ENCODE peak calls at places on chromosomes 6 and 20, in six cellular contexts. One of them, this sample, is unnamed.

GRCh38 chr6:82176616-82177015 is 70.9 kb downstream of the IBTK start:
- DNase-seq in stimulated activated naive CD8-positive, alpha-beta T cell treated with anti-CD3 and anti-CD28 coated beads, Interleukin-15, Interleukin-2, amounts not matched to agents 100 U/mL and 50 U/mL, for 24 hours: no peak
- DNase-seq in transverse colon: no peak
- DNase-seq in stimulated activated CD4-positive, alpha-beta T cell treated with anti-CD3 and anti-CD28 coated beads, Interleukin-4, amount 100 ng/mL, for 4 hours: no peak
- DNase-seq in left lung: no peak
- DNase-seq in iris pigment epithelial cell: no peak
- DNase-seq in this sample: no peak

GRCh38 chr20:62378215-62378614 is 8.7 kb upstream of the RPS21 start:
- DNase-seq in stimulated activated naive CD8-positive, alpha-beta T cell treated with anti-CD3 and anti-CD28 coated beads, Interleukin-15, Interleukin-2, amounts not matched to agents 100 U/mL and 50 U/mL, for 24 hours: no peak
- DNase-seq in stimulated activated CD4-positive, alpha-beta T cell treated with anti-CD3 and anti-CD28 coated beads, Interleukin-4, amount 100 ng/mL, for 4 hours: no peak
- DNase-seq in iris pigment epithelial cell: no peak
- DNase-seq in transverse colon: no peak
- DNase-seq in left lung: no peak
- DNase-seq in this sample: no peak

GRCh38 chr6:106064103-106064502 is 22.0 kb upstream of the PRDM1 start:
- DNase-seq in left lung: no peak
- DNase-seq in iris pigment epithelial cell: no peak
- DNase-seq in stimulated activated naive CD8-positive, alpha-beta T cell treated with anti-CD3 and anti-CD28 coated beads, Interleukin-15, Interleukin-2, amounts not matched to agents 100 U/mL and 50 U/mL, for 24 hours: no peak
- DNase-seq in transverse colon: no peak
- DNase-seq in stimulated activated CD4-positive, alpha-beta T cell treated with anti-CD3 and anti-CD28 coated beads, Interleukin-4, amount 100 ng/mL, for 4 hours: no peak
- DNase-seq in this sample: no peak

GRCh38 chr6:84135291-84135690 is 92.2 kb downstream of the CEP162 start:
- DNase-seq in iris pigment epithelial cell: no peak
- DNase-seq in transverse colon: no peak
- DNase-seq in stimulated activated naive CD8-positive, alpha-beta T cell treated with anti-CD3 and anti-CD28 coated beads, Interleukin-15, Interleukin-2, amounts not matched to agents 100 U/mL and 50 U/mL, for 24 hours: no peak
- DNase-seq in left lung: no peak
- DNase-seq in stimulated activated CD4-positive, alpha-beta T cell treated with anti-CD3 and anti-CD28 coated beads, Interleukin-4, amount 100 ng/mL, for 4 hours: no peak
- DNase-seq in this sample: no peak

GRCh38 chr6:89311853-89312531 is 3.1 kb downstream of the GABRR2 start:
- DNase-seq in iris pigment epithelial cell: peak; percentile 53
- DNase-seq in left lung: peak; percentile 79
- DNase-seq in stimulated activated CD4-positive, alpha-beta T cell treated with anti-CD3 and anti-CD28 coated beads, Interleukin-4, amount 100 ng/mL, for 4 hours: no peak
- DNase-seq in transverse colon: peak; percentile 55
- DNase-seq in stimulated activated naive CD8-positive, alpha-beta T cell treated with anti-CD3 and anti-CD28 coated beads, Interleukin-15, Interleukin-2, amounts not matched to agents 100 U/mL and 50 U/mL, for 24 hours: no peak
- DNase-seq in this sample: peak; percentile 62

GRCh38 chr6:156175971-156176421 is 601.2 kb upstream of the ARID1B start:
- DNase-seq in stimulated activated CD4-positive, alpha-beta T cell treated with anti-CD3 and anti-CD28 coated beads, Interleukin-4, amount 100 ng/mL, for 4 hours: no peak
- DNase-seq in left lung: no peak
- DNase-seq in iris pigment epithelial cell: no peak
- DNase-seq in transverse colon: peak; percentile 8
- DNase-seq in stimulated activated naive CD8-positive, alpha-beta T cell treated with anti-CD3 and anti-CD28 coated beads, Interleukin-15, Interleukin-2, amounts not matched to agents 100 U/mL and 50 U/mL, for 24 hours: no peak
- DNase-seq in this sample: no peak

GRCh38 chr6:38161754-38162492 is 342.4 kb downstream of the ZFAND3 start:
- DNase-seq in stimulated activated CD4-positive, alpha-beta T cell treated with anti-CD3 and anti-CD28 coated beads, Interleukin-4, amount 100 ng/mL, for 4 hours: no peak
- DNase-seq in iris pigment epithelial cell: no peak
- DNase-seq in stimulated activated naive CD8-positive, alpha-beta T cell treated with anti-CD3 and anti-CD28 coated beads, Interleukin-15, Interleukin-2, amounts not matched to agents 100 U/mL and 50 U/mL, for 24 hours: no peak
- DNase-seq in left lung: no peak
- DNase-seq in transverse colon: no peak
- DNase-seq in this sample: no peak

GRCh38 chr6:150598401-150598800 is 1.3 kb upstream of the PLEKHG1 start:
- DNase-seq in stimulated activated CD4-positive, alpha-beta T cell treated with anti-CD3 and anti-CD28 coated beads, Interleukin-4, amount 100 ng/mL, for 4 hours: no peak
- DNase-seq in iris pigment epithelial cell: no peak
- DNase-seq in stimulated activated naive CD8-positive, alpha-beta T cell treated with anti-CD3 and anti-CD28 coated beads, Interleukin-15, Interleukin-2, amounts not matched to agents 100 U/mL and 50 U/mL, for 24 hours: no peak
- DNase-seq in left lung: no peak
- DNase-seq in transverse colon: no peak
- DNase-seq in this sample: no peak

GRCh38 chr6:37783025-37783825 is 36.3 kb upstream of the ZFAND3 start:
- DNase-seq in iris pigment epithelial cell: peak; percentile 37
- DNase-seq in transverse colon: no peak
- DNase-seq in stimulated activated CD4-positive, alpha-beta T cell treated with anti-CD3 and anti-CD28 coated beads, Interleukin-4, amount 100 ng/mL, for 4 hours: no peak
- DNase-seq in left lung: no peak
- DNase-seq in stimulated activated naive CD8-positive, alpha-beta T cell treated with anti-CD3 and anti-CD28 coated beads, Interleukin-15, Interleukin-2, amounts not matched to agents 100 U/mL and 50 U/mL, for 24 hours: peak; percentile 31
- DNase-seq in this sample: no peak

GRCh38 chr6:65638047-65638831 is 68.8 kb downstream of the EYS start:
- DNase-seq in left lung: no peak
- DNase-seq in iris pigment epithelial cell: no peak
- DNase-seq in stimulated activated naive CD8-positive, alpha-beta T cell treated with anti-CD3 and anti-CD28 coated beads, Interleukin-15, Interleukin-2, amounts not matched to agents 100 U/mL and 50 U/mL, for 24 hours: no peak
- DNase-seq in stimulated activated CD4-positive, alpha-beta T cell treated with anti-CD3 and anti-CD28 coated beads, Interleukin-4, amount 100 ng/mL, for 4 hours: no peak
- DNase-seq in transverse colon: peak; percentile 13
- DNase-seq in this sample: no peak

GRCh38 chr6:44071670-44072451 is 55.4 kb downstream of the MRPL14 start:
- DNase-seq in stimulated activated naive CD8-positive, alpha-beta T cell treated with anti-CD3 and anti-CD28 coated beads, Interleukin-15, Interleukin-2, amounts not matched to agents 100 U/mL and 50 U/mL, for 24 hours: no peak
- DNase-seq in iris pigment epithelial cell: peak; percentile 93
- DNase-seq in transverse colon: no peak
- DNase-seq in left lung: no peak
- DNase-seq in stimulated activated CD4-positive, alpha-beta T cell treated with anti-CD3 and anti-CD28 coated beads, Interleukin-4, amount 100 ng/mL, for 4 hours: no peak
- DNase-seq in this sample: peak; percentile 85

GRCh38 chr6:106381871-106382270 is 21.4 kb downstream of the CRYBG1 start:
- DNase-seq in stimulated activated naive CD8-positive, alpha-beta T cell treated with anti-CD3 and anti-CD28 coated beads, Interleukin-15, Interleukin-2, amounts not matched to agents 100 U/mL and 50 U/mL, for 24 hours: no peak
- DNase-seq in stimulated activated CD4-positive, alpha-beta T cell treated with anti-CD3 and anti-CD28 coated beads, Interleukin-4, amount 100 ng/mL, for 4 hours: no peak
- DNase-seq in left lung: no peak
- DNase-seq in iris pigment epithelial cell: no peak
- DNase-seq in transverse colon: peak; percentile 21
- DNase-seq in this sample: no peak

GRCh38 chr6:50236164-50236563 is 186.4 kb upstream of the DEFB112 start:
- DNase-seq in transverse colon: no peak
- DNase-seq in left lung: no peak
- DNase-seq in stimulated activated naive CD8-positive, alpha-beta T cell treated with anti-CD3 and anti-CD28 coated beads, Interleukin-15, Interleukin-2, amounts not matched to agents 100 U/mL and 50 U/mL, for 24 hours: no peak
- DNase-seq in stimulated activated CD4-positive, alpha-beta T cell treated with anti-CD3 and anti-CD28 coated beads, Interleukin-4, amount 100 ng/mL, for 4 hours: no peak
- DNase-seq in iris pigment epithelial cell: no peak
- DNase-seq in this sample: no peak

GRCh38 chr6:169395080-169395805 is 141.6 kb upstream of the THBS2 start:
- DNase-seq in iris pigment epithelial cell: no peak
- DNase-seq in stimulated activated CD4-positive, alpha-beta T cell treated with anti-CD3 and anti-CD28 coated beads, Interleukin-4, amount 100 ng/mL, for 4 hours: no peak
- DNase-seq in left lung: no peak
- DNase-seq in transverse colon: no peak
- DNase-seq in stimulated activated naive CD8-positive, alpha-beta T cell treated with anti-CD3 and anti-CD28 coated beads, Interleukin-15, Interleukin-2, amounts not matched to agents 100 U/mL and 50 U/mL, for 24 hours: no peak
- DNase-seq in this sample: no peak

GRCh38 chr20:50409495-50409894 is 100.7 kb upstream of the PTPN1 start:
- DNase-seq in iris pigment epithelial cell: no peak
- DNase-seq in stimulated activated CD4-positive, alpha-beta T cell treated with anti-CD3 and anti-CD28 coated beads, Interleukin-4, amount 100 ng/mL, for 4 hours: no peak
- DNase-seq in stimulated activated naive CD8-positive, alpha-beta T cell treated with anti-CD3 and anti-CD28 coated beads, Interleukin-15, Interleukin-2, amounts not matched to agents 100 U/mL and 50 U/mL, for 24 hours: no peak
- DNase-seq in left lung: no peak
- DNase-seq in transverse colon: no peak
- DNase-seq in this sample: no peak

GRCh38 chr6:105363100-105363754 is 39.7 kb downstream of the PREP start:
- DNase-seq in stimulated activated naive CD8-positive, alpha-beta T cell treated with anti-CD3 and anti-CD28 coated beads, Interleukin-15, Interleukin-2, amounts not matched to agents 100 U/mL and 50 U/mL, for 24 hours: no peak
- DNase-seq in stimulated activated CD4-positive, alpha-beta T cell treated with anti-CD3 and anti-CD28 coated beads, Interleukin-4, amount 100 ng/mL, for 4 hours: no peak
- DNase-seq in iris pigment epithelial cell: peak; percentile 40
- DNase-seq in left lung: no peak
- DNase-seq in transverse colon: no peak
- DNase-seq in this sample: no peak

GRCh38 chr6:7542065-7542877 is 800 bp downstream of the DSP start:
- DNase-seq in stimulated activated naive CD8-positive, alpha-beta T cell treated with anti-CD3 and anti-CD28 coated beads, Interleukin-15, Interleukin-2, amounts not matched to agents 100 U/mL and 50 U/mL, for 24 hours: peak; percentile 18
- DNase-seq in transverse colon: peak; percentile 34
- DNase-seq in stimulated activated CD4-positive, alpha-beta T cell treated with anti-CD3 and anti-CD28 coated beads, Interleukin-4, amount 100 ng/mL, for 4 hours: no peak
- DNase-seq in iris pigment epithelial cell: no peak
- DNase-seq in left lung: no peak
- DNase-seq in this sample: no peak

GRCh38 chr6:55528624-55529023 is 50.4 kb downstream of the HMGCLL1 start:
- DNase-seq in stimulated activated CD4-positive, alpha-beta T cell treated with anti-CD3 and anti-CD28 coated beads, Interleukin-4, amount 100 ng/mL, for 4 hours: no peak
- DNase-seq in iris pigment epithelial cell: peak; percentile 62
- DNase-seq in stimulated activated naive CD8-positive, alpha-beta T cell treated with anti-CD3 and anti-CD28 coated beads, Interleukin-15, Interleukin-2, amounts not matched to agents 100 U/mL and 50 U/mL, for 24 hours: no peak
- DNase-seq in transverse colon: no peak
- DNase-seq in left lung: no peak
- DNase-seq in this sample: peak; percentile 3

GRCh38 chr6:104682722-104683643 is 176.7 kb downstream of the HACE1 start:
- DNase-seq in stimulated activated CD4-positive, alpha-beta T cell treated with anti-CD3 and anti-CD28 coated beads, Interleukin-4, amount 100 ng/mL, for 4 hours: peak; percentile 72
- DNase-seq in iris pigment epithelial cell: peak; percentile 52
- DNase-seq in transverse colon: peak; percentile 33
- DNase-seq in stimulated activated naive CD8-positive, alpha-beta T cell treated with anti-CD3 and anti-CD28 coated beads, Interleukin-15, Interleukin-2, amounts not matched to agents 100 U/mL and 50 U/mL, for 24 hours: peak; percentile 82
- DNase-seq in left lung: no peak
- DNase-seq in this sample: peak; percentile 65

GRCh38 chr6:115053169-115053860 is 710.5 kb upstream of the HS3ST5 start:
- DNase-seq in transverse colon: no peak
- DNase-seq in stimulated activated naive CD8-positive, alpha-beta T cell treated with anti-CD3 and anti-CD28 coated beads, Interleukin-15, Interleukin-2, amounts not matched to agents 100 U/mL and 50 U/mL, for 24 hours: no peak
- DNase-seq in left lung: no peak
- DNase-seq in iris pigment epithelial cell: no peak
- DNase-seq in stimulated activated CD4-positive, alpha-beta T cell treated with anti-CD3 and anti-CD28 coated beads, Interleukin-4, amount 100 ng/mL, for 4 hours: no peak
- DNase-seq in this sample: no peak

GRCh38 chr6:112909781-112910180 is 562.7 kb downstream of the RFPL4B start:
- DNase-seq in stimulated activated naive CD8-positive, alpha-beta T cell treated with anti-CD3 and anti-CD28 coated beads, Interleukin-15, Interleukin-2, amounts not matched to agents 100 U/mL and 50 U/mL, for 24 hours: no peak
- DNase-seq in transverse colon: no peak
- DNase-seq in left lung: no peak
- DNase-seq in stimulated activated CD4-positive, alpha-beta T cell treated with anti-CD3 and anti-CD28 coated beads, Interleukin-4, amount 100 ng/mL, for 4 hours: no peak
- DNase-seq in iris pigment epithelial cell: peak; percentile 12
- DNase-seq in this sample: no peak

GRCh38 chr6:70686548-70687133 is 19.0 kb downstream of the SMAP1 start:
- DNase-seq in stimulated activated CD4-positive, alpha-beta T cell treated with anti-CD3 and anti-CD28 coated beads, Interleukin-4, amount 100 ng/mL, for 4 hours: no peak
- DNase-seq in left lung: no peak
- DNase-seq in transverse colon: no peak
- DNase-seq in stimulated activated naive CD8-positive, alpha-beta T cell treated with anti-CD3 and anti-CD28 coated beads, Interleukin-15, Interleukin-2, amounts not matched to agents 100 U/mL and 50 U/mL, for 24 hours: no peak
- DNase-seq in iris pigment epithelial cell: peak; percentile 36
- DNase-seq in this sample: peak; percentile 19

GRCh38 chr6:38185244-38185643 is 365.7 kb downstream of the ZFAND3 start:
- DNase-seq in iris pigment epithelial cell: no peak
- DNase-seq in left lung: no peak
- DNase-seq in transverse colon: no peak
- DNase-seq in stimulated activated naive CD8-positive, alpha-beta T cell treated with anti-CD3 and anti-CD28 coated beads, Interleukin-15, Interleukin-2, amounts not matched to agents 100 U/mL and 50 U/mL, for 24 hours: no peak
- DNase-seq in stimulated activated CD4-positive, alpha-beta T cell treated with anti-CD3 and anti-CD28 coated beads, Interleukin-4, amount 100 ng/mL, for 4 hours: no peak
- DNase-seq in this sample: no peak

GRCh38 chr6:105483492-105483891 is 80.6 kb upstream of the PREP start:
- DNase-seq in transverse colon: no peak
- DNase-seq in stimulated activated naive CD8-positive, alpha-beta T cell treated with anti-CD3 and anti-CD28 coated beads, Interleukin-15, Interleukin-2, amounts not matched to agents 100 U/mL and 50 U/mL, for 24 hours: no peak
- DNase-seq in left lung: no peak
- DNase-seq in iris pigment epithelial cell: peak; percentile 57
- DNase-seq in stimulated activated CD4-positive, alpha-beta T cell treated with anti-CD3 and anti-CD28 coated beads, Interleukin-4, amount 100 ng/mL, for 4 hours: no peak
- DNase-seq in this sample: peak; percentile 50

This sample was measured in COLO829.